ENCODE peak calls at places on chromosomes 1 and 21, in five cellular contexts. P is IMR-90, M is GM10248, W is H1, L is mammary epithelial cell. S is an unnamed sample.

GRCh38 chr1:52454779-52455178 is 50.4 kb downstream of the PRPF38A start:
- DNase-seq in P (no peak), M (no peak), W (peak), L (no peak), S (no peak)

GRCh38 chr1:231618588-231619256 is 7.9 kb upstream of the DISC1 start:
- DNase-seq in P (no peak), M (no peak), W (no peak), L (no peak), S (no peak)

GRCh38 chr1:88946845-88947244 is 45.6 kb downstream of the KYAT3 start:
- DNase-seq in P (peak), M (no peak), W (no peak), L (no peak), S (no peak)

GRCh38 chr1:36366091-36366661 is 19.5 kb downstream of the STK40 start:
- DNase-seq in P (peak), M (no peak), W (no peak), L (no peak), S (peak)

GRCh38 chr1:6922096-6922931 is 137.1 kb downstream of the CAMTA1 start:
- DNase-seq in P (peak), M (no peak), W (no peak), L (peak), S (no peak)

GRCh38 chr1:54114955-54115354 is 37.8 kb downstream of the CDCP2 start:
- DNase-seq in P (no peak), M (no peak), W (no peak), L (no peak), S (no peak)

GRCh38 chr21:34623519-34623918 is 8.6 kb upstream of the RCAN1 start:
- DNase-seq in P (no peak), M (no peak), W (no peak), L (no peak), S (no peak)

GRCh38 chr21:42466700-42467612 is 29.1 kb downstream of the RSPH1 start:
- DNase-seq in P (peak), M (peak), W (no peak), L (no peak), S (no peak)

GRCh38 chr1:9459784-9460407 is 79.4 kb upstream of the SLC25A33 start:
- DNase-seq in P (no peak), M (no peak), W (no peak), L (no peak), S (no peak)

GRCh38 chr1:211928222-211928856 is 97.8 kb upstream of the LPGAT1 start:
- DNase-seq in P (no peak), M (no peak), W (peak), L (peak), S (no peak)

GRCh38 chr1:201648911-201649775 is 110.2 kb downstream of the NAV1 start:
- DNase-seq in P (peak), M (no peak), W (no peak), L (no peak), S (no peak)

GRCh38 chr1:94418664-94419655 is 771 bp downstream of the ABCD3 start:
- DNase-seq in P (peak), M (peak), W (no peak), L (peak), S (no peak)

GRCh38 chr1:203555046-203555445 is 61.1 kb downstream of the OPTC start:
- DNase-seq in P (no peak), M (no peak), W (no peak), L (no peak), S (no peak)

GRCh38 chr1:17810668-17811067 is 55.5 kb downstream of the ACTL8 start:
- DNase-seq in P (no peak), M (no peak), W (no peak), L (no peak), S (no peak)

GRCh38 chr1:22039594-22040347 is 12.7 kb upstream of the CDC42 start:
- DNase-seq in P (peak), M (peak), W (no peak), L (peak), S (no peak)

GRCh38 chr21:28385845-28386244 is 606.8 kb downstream of the LTN1 start:
- DNase-seq in P (no peak), M (no peak), W (no peak), L (no peak), S (no peak)

GRCh38 chr21:17673261-17674020 is 60.7 kb upstream of the BTG3 start:
- DNase-seq in P (no peak), M (no peak), W (no peak), L (peak), S (no peak)

GRCh38 chr1:233843523-233844204 is 60.8 kb upstream of the SLC35F3 start:
- DNase-seq in P (no peak), M (no peak), W (no peak), L (peak), S (no peak)

GRCh38 chr1:110524311-110525249 is 5.6 kb upstream of the KCNA10 start:
- DNase-seq in P (peak), M (peak), W (peak), L (peak), S (peak)

GRCh38 chr1:22190731-22191130 is 47.8 kb upstream of the WNT4 start:
- DNase-seq in P (no peak), M (no peak), W (no peak), L (no peak), S (no peak)

GRCh38 chr1:66000033-66000637 is 207.4 kb downstream of the PDE4B start:
- DNase-seq in P (no peak), M (no peak), W (no peak), L (no peak), S (no peak)

GRCh38 chr1:178024504-178024903 is 54.6 kb upstream of the SEC16B start:
- DNase-seq in P (no peak), M (no peak), W (no peak), L (no peak), S (no peak)

GRCh38 chr1:9004731-9005708 is 21.2 kb downstream of the SLC2A7 start:
- DNase-seq in P (peak), M (peak), W (peak), L (peak), S (peak)

GRCh38 chr1:197486948-197487347 is 218.9 kb downstream of the CRB1 start:
- DNase-seq in P (peak), M (no peak), W (no peak), L (no peak), S (no peak)

GRCh38 chr1:51234721-51235425 is 1.2 kb upstream of the RNF11 start:
- DNase-seq in P (peak), M (peak), W (no peak), L (peak), S (no peak)

GRCh38 chr1:25090707-25091422 is 141.4 kb downstream of the SYF2 start:
- DNase-seq in P (no peak), M (no peak), W (no peak), L (no peak), S (no peak)

GRCh38 chr1:106978477-106979322 is 77.8 kb upstream of the PRMT6 start:
- DNase-seq in P (peak), M (no peak), W (no peak), L (peak), S (no peak)

GRCh38 chr1:231037585-231038517 is 2.2 kb downstream of the FAM89A start:
- DNase-seq in P (no peak), M (no peak), W (no peak), L (no peak), S (no peak)

GRCh38 chr1:50562106-50562505 is 138.9 kb upstream of the DMRTA2 start:
- DNase-seq in P (no peak), M (no peak), W (no peak), L (no peak), S (no peak)

GRCh38 chr1:54260810-54261209 is 60.8 kb downstream of the MRPL37 start:
- DNase-seq in P (no peak), M (no peak), W (no peak), L (no peak), S (no peak)

GRCh38 chr21:41010981-41011380 is 157.0 kb upstream of the BACE2 start:
- DNase-seq in P (no peak), M (no peak), W (no peak), L (no peak), S (no peak)

GRCh38 chr21:29075706-29076447 is 2.4 kb upstream of the CCT8 start:
- DNase-seq in P (peak), M (no peak), W (no peak), L (peak), S (no peak)

GRCh38 chr1:18719786-18720436 is 89.3 kb downstream of the PAX7 start:
- DNase-seq in P (no peak), M (no peak), W (no peak), L (no peak), S (no peak)

GRCh38 chr1:1677718-1678580 is 14.6 kb downstream of the SLC35E2B start:
- DNase-seq in P (no peak), M (peak), W (no peak), L (no peak), S (no peak)

GRCh38 chr1:68725353-68725752 is 228.5 kb upstream of the DEPDC1 start:
- DNase-seq in P (no peak), M (no peak), W (no peak), L (peak), S (no peak)
- TF ChIP-seq CTCF in P (no peak), M (no peak), W (no peak), L (no peak), S (no peak)

GRCh38 chr1:153292740-153293479 is 19.8 kb downstream of the PGLYRP3 start:
- DNase-seq in P (no peak), M (no peak), W (no peak), L (no peak), S (no peak)
- TF ChIP-seq CTCF in P (no peak), M (no peak), W (peak), L (peak), S (no peak)

GRCh38 chr1:87495147-87495546 is 166.5 kb downstream of the LMO4 start:
- DNase-seq in P (no peak), M (no peak), W (no peak), L (no peak), S (no peak)
- TF ChIP-seq CTCF in P (no peak), M (no peak), W (peak), L (peak), S (no peak)

GRCh38 chr1:16615253-16616252 is 2.2 kb upstream of the NBPF1 start:
- DNase-seq in P (no peak), M (no peak), W (no peak), L (no peak), S (no peak)
- TF ChIP-seq CTCF in P (no peak), M (no peak), W (no peak), L (no peak), S (no peak)

GRCh38 chr1:14366361-14367018 is 232.0 kb upstream of the KAZN start:
- DNase-seq in P (no peak), M (no peak), W (no peak), L (no peak), S (no peak)
- TF ChIP-seq CTCF in P (no peak), M (no peak), W (no peak), L (no peak), S (no peak)

S was measured in D721Med.